ENCODE peak calls at places on chromosome 22, in six cellular contexts. W is ovary; Z is ELF-1; S is H4; B is stimulated activated naive CD4-positive, alpha-beta T cell; A is NCI-H1092 treated with DMSO at 0.1 percent for 48 hours. O is an unnamed sample.

GRCh38 chr22:46626911-46627805 is 7.0 kb downstream of the GRAMD4 start:
- DNase-seq in Z (peak; percentile 95), B (no peak), A (no peak), S (no peak), W (no peak), O (no peak)

GRCh38 chr22:38104084-38104483 is 6.4 kb downstream of the BAIAP2L2 start:
- DNase-seq in A (no peak), Z (peak; percentile 70), B (no peak), W (no peak), S (no peak), O (no peak)

GRCh38 chr22:29003975-29004646 is 57.5 kb downstream of the C22orf31 start:
- DNase-seq in B (no peak), A (peak; percentile 77), S (no peak), W (no peak), Z (peak; percentile 72), O (no peak)

GRCh38 chr22:19232620-19233019 is 54.1 kb upstream of the SLC25A1 start:
- DNase-seq in B (no peak), A (peak; percentile 76), S (no peak), Z (no peak), W (no peak), O (no peak)

GRCh38 chr22:40434745-40435144 is 64.4 kb downstream of the SGSM3 start:
- DNase-seq in A (no peak), Z (no peak), B (no peak), S (no peak), W (no peak), O (no peak)

GRCh38 chr22:25420925-25421904 is 143.3 kb upstream of the GRK3 start:
- DNase-seq in Z (peak; percentile 49), W (no peak), S (no peak), B (no peak), A (peak; percentile 58), O (no peak)

GRCh38 chr22:38694049-38694448 is 6.7 kb downstream of the JOSD1 start:
- DNase-seq in A (no peak), W (no peak), S (no peak), B (no peak), Z (no peak), O (no peak)

GRCh38 chr22:19981171-19981960 is 35.3 kb downstream of the ARVCF start:
- DNase-seq in W (no peak), A (no peak), S (no peak), Z (no peak), B (no peak), O (no peak)

GRCh38 chr22:50016988-50017700 is 4.6 kb upstream of the IL17REL start:
- DNase-seq in A (no peak), Z (no peak), W (no peak), B (no peak), S (no peak), O (no peak)

GRCh38 chr22:24392218-24392931 is 35.0 kb upstream of the ADORA2A start:
- DNase-seq in S (no peak), W (no peak), Z (no peak), B (no peak), A (no peak), O (no peak)

GRCh38 chr22:29256606-29257325 is 11.0 kb downstream of the RHBDD3 start:
- DNase-seq in Z (no peak), W (no peak), B (no peak), S (no peak), A (no peak), O (no peak)

GRCh38 chr22:22748297-22748743 is 103.9 kb downstream of the GGTLC2 start:
- DNase-seq in W (peak; percentile 67), A (peak; percentile 1), S (peak; percentile 34), Z (peak; percentile 57), B (no peak), O (no peak)

GRCh38 chr22:20021196-20022181 is 579 bp downstream of the TANGO2 start:
- DNase-seq in B (no peak), S (peak; percentile 31), Z (peak; percentile 45), W (no peak), A (no peak), O (no peak)

GRCh38 chr22:35482311-35482710 is 58.3 kb upstream of the RASD2 start:
- DNase-seq in Z (no peak), W (no peak), A (no peak), B (no peak), S (no peak), O (no peak)

GRCh38 chr22:30245985-30246901 is at the start of gene LIF:
- DNase-seq in W (peak; percentile 52), S (no peak), A (no peak), B (peak; percentile 27), Z (no peak), O (peak; percentile 39)

GRCh38 chr22:46763051-46763705 is 728 bp downstream of the TBC1D22A start:
- DNase-seq in W (no peak), A (no peak), S (no peak), B (peak; percentile 27), Z (no peak), O (no peak)

GRCh38 chr22:27419473-27419872 is 382.1 kb downstream of the MN1 start:
- DNase-seq in W (no peak), A (no peak), Z (no peak), B (no peak), S (no peak), O (no peak)

GRCh38 chr22:23133922-23134321 is 7.9 kb downstream of the RSPH14 start:
- DNase-seq in A (no peak), B (no peak), S (no peak), W (no peak), Z (no peak), O (no peak)

GRCh38 chr22:41979423-41980250 is 10.4 kb downstream of the SEPTIN3 start:
- DNase-seq in Z (no peak), A (no peak), W (no peak), S (no peak), B (no peak), O (no peak)

GRCh38 chr22:21568207-21569075 is 927 bp downstream of the UBE2L3 start:
- DNase-seq in A (no peak), S (no peak), W (no peak), B (peak; percentile 6), Z (peak; percentile 39), O (no peak)

GRCh38 chr22:38724926-38725571 is 19.3 kb downstream of the GTPBP1 start:
- DNase-seq in Z (peak; percentile 37), S (peak; percentile 36), W (no peak), A (no peak), B (peak; percentile 15), O (no peak)

GRCh38 chr22:25111579-25112517 is 87.8 kb upstream of the CRYBB3 start:
- DNase-seq in S (no peak), A (no peak), B (no peak), Z (no peak), W (peak; percentile 50), O (no peak)

GRCh38 chr22:35620624-35621245 is 3.6 kb upstream of the MB start:
- DNase-seq in Z (peak; percentile 19), S (no peak), A (peak; percentile 43), B (no peak), W (no peak), O (no peak)